ENCODE peak calls at places on chromosome 1, in seven cellular contexts. R, E, O, F, M, Y and T are unnamed samples.

GRCh38 chr1:208029381-208030319 is 118.7 kb upstream of the CD34 start:
- DNase-seq in O (no peak), E (no peak), F (no peak), M (no peak), Y (no peak), R (no peak), T (no peak)

GRCh38 chr1:241639653-241640148 is 468 bp downstream of the CHML start:
- DNase-seq in F (peak), M (peak), R (peak), E (no peak), O (peak), Y (no peak), T (no peak)

GRCh38 chr1:171334024-171334423 is 20.0 kb downstream of the FMO4 start:
- DNase-seq in E (no peak), O (no peak), M (no peak), R (no peak), F (no peak), Y (no peak), T (no peak)

GRCh38 chr1:223711173-223711572 is 1.2 kb upstream of the CAPN2 start:
- DNase-seq in Y (no peak), R (no peak), E (no peak), M (no peak), O (no peak), F (no peak), T (no peak)

GRCh38 chr1:226420860-226421259 is 13.0 kb upstream of the PARP1 start:
- DNase-seq in Y (no peak), F (no peak), R (no peak), E (no peak), M (no peak), O (no peak), T (no peak)

GRCh38 chr1:116415699-116416533 is 42.9 kb downstream of the ATP1A1 start:
- DNase-seq in F (peak), O (no peak), Y (no peak), M (no peak), E (no peak), R (no peak), T (no peak)

GRCh38 chr1:112904831-112905227 is 51.2 kb downstream of the SLC16A1 start:
- DNase-seq in O (no peak), M (no peak), Y (no peak), F (peak), E (no peak), R (no peak), T (no peak)

GRCh38 chr1:80036690-80037432 is 1030.3 kb upstream of the ADGRL4 start:
- DNase-seq in F (no peak), R (no peak), E (no peak), M (no peak), O (no peak), Y (no peak), T (no peak)

GRCh38 chr1:234840843-234841242 is 230.9 kb upstream of the IRF2BP2 start:
- DNase-seq in M (no peak), F (no peak), E (no peak), Y (no peak), R (no peak), O (no peak), T (no peak)

GRCh38 chr1:243525085-243525487 is 269.2 kb downstream of the SDCCAG8 start:
- DNase-seq in E (no peak), R (no peak), O (no peak), Y (no peak), F (peak), M (no peak), T (no peak)

GRCh38 chr1:12075195-12076114 is 12.4 kb downstream of the TNFRSF8 start:
- DNase-seq in R (no peak), O (no peak), F (no peak), Y (no peak), E (no peak), M (no peak), T (no peak)

GRCh38 chr1:23796466-23797271 is 3.9 kb downstream of the GALE start:
- DNase-seq in Y (no peak), R (no peak), O (no peak), E (no peak), M (no peak), F (peak), T (no peak)

GRCh38 chr1:2483026-2483425 is 6.9 kb downstream of the PLCH2 start:
- DNase-seq in R (no peak), Y (no peak), O (no peak), M (no peak), E (no peak), F (no peak), T (no peak)

GRCh38 chr1:54016343-54017282 is 1.4 kb downstream of the LDLRAD1 start:
- DNase-seq in E (no peak), O (no peak), F (peak), M (no peak), R (no peak), Y (no peak), T (peak)